ENCODE peak calls at places on chromosome 16, in four cellular contexts. H, Y, N and V are unnamed samples.

GRCh38 chr16:57559075-57559790 is 16.8 kb downstream of the ADGRG5 start:
- DNase-seq in H (no peak), Y (no peak), N (no peak), V (peak)

GRCh38 chr16:88406096-88407041 is 23.6 kb downstream of the ZNF469 start:
- DNase-seq in H (no peak), Y (no peak), N (no peak), V (no peak)

GRCh38 chr16:77556203-77556602 is 121.4 kb upstream of the ADAMTS18 start:
- DNase-seq in H (no peak), Y (no peak), N (no peak), V (no peak)

GRCh38 chr16:89325861-89326471 is 108.5 kb downstream of the ZNF778 start:
- DNase-seq in H (peak), Y (peak), N (peak), V (no peak)

GRCh38 chr16:31224092-31224955 is 7.4 kb upstream of the PYDC1 start:
- DNase-seq in H (no peak), Y (no peak), N (no peak), V (no peak)

GRCh38 chr16:57134982-57135381 is 42.6 kb downstream of the CPNE2 start:
- DNase-seq in H (no peak), Y (no peak), N (no peak), V (no peak)

GRCh38 chr16:4684763-4685162 is 8.6 kb upstream of the NUDT16L1 start:
- DNase-seq in H (peak), Y (no peak), N (no peak), V (no peak)

GRCh38 chr16:13148836-13149235 is 247.4 kb downstream of the SHISA9 start:
- DNase-seq in H (no peak), Y (no peak), N (no peak), V (no peak)

GRCh38 chr16:11835891-11836652 is 15.3 kb downstream of the RSL1D1 start:
- DNase-seq in H (no peak), Y (peak), N (no peak), V (no peak)

GRCh38 chr16:11392041-11392581 is 46.9 kb downstream of the RMI2 start:
- DNase-seq in H (no peak), Y (no peak), N (no peak), V (no peak)

GRCh38 chr16:73192227-73192894 is 144.4 kb upstream of the ZFHX3 start:
- DNase-seq in H (peak), Y (no peak), N (no peak), V (no peak)

GRCh38 chr16:10877472-10877946 is 507 bp downstream of the CIITA start:
- DNase-seq in H (no peak), Y (no peak), N (no peak), V (no peak)

GRCh38 chr16:20871258-20871657 is 28.9 kb downstream of the DCUN1D3 start:
- DNase-seq in H (no peak), Y (no peak), N (no peak), V (no peak)

GRCh38 chr16:50376997-50377396 is 8.2 kb upstream of the BRD7 start:
- DNase-seq in H (no peak), Y (no peak), N (no peak), V (no peak)

GRCh38 chr16:50386139-50386538 is 17.4 kb upstream of the BRD7 start:
- DNase-seq in H (no peak), Y (no peak), N (no peak), V (no peak)

GRCh38 chr16:50378417-50378816 is 9.6 kb upstream of the BRD7 start:
- DNase-seq in H (no peak), Y (no peak), N (no peak), V (no peak)

GRCh38 chr16:50384500-50385122 is 15.8 kb upstream of the BRD7 start:
- DNase-seq in H (no peak), Y (no peak), N (no peak), V (no peak)

GRCh38 chr16:50381679-50382440 is 13.1 kb upstream of the BRD7 start:
- DNase-seq in H (no peak), Y (no peak), N (no peak), V (no peak)
- TF ChIP-seq CTCF in H (no peak), Y (peak), N (no peak), V (no peak)

GRCh38 chr16:79379083-79379482 is 221.5 kb downstream of the MAF start:
- DNase-seq in H (no peak), Y (no peak), N (no peak), V (no peak)
- TF ChIP-seq CTCF in H (no peak), Y (no peak), N (no peak), V (no peak)

GRCh38 chr16:85986931-85987749 is 88.2 kb downstream of the IRF8 start:
- DNase-seq in H (no peak), Y (no peak), N (no peak), V (no peak)
- TF ChIP-seq CTCF in H (peak), Y (peak), N (peak), V (peak)

GRCh38 chr16:53007095-53007494 is 45.6 kb downstream of the CHD9NB start:
- DNase-seq in H (no peak), Y (no peak), N (no peak), V (no peak)
- TF ChIP-seq CTCF in H (no peak), Y (no peak), N (no peak), V (no peak)

GRCh38 chr16:46974352-46974751 is 878 bp upstream of the DNAJA2 start:
- DNase-seq in H (no peak), Y (peak), N (no peak), V (peak)
- TF ChIP-seq CTCF in H (no peak), Y (no peak), N (no peak), V (no peak)

GRCh38 chr16:30184430-30185140 is 1.2 kb downstream of the CORO1A start:
- DNase-seq in H (peak), Y (peak), N (peak), V (no peak)
- TF ChIP-seq CTCF in H (no peak), Y (no peak), N (no peak), V (no peak)

GRCh38 chr16:1175566-1176279 is 22.8 kb downstream of the CACNA1H start:
- DNase-seq in H (no peak), Y (peak), N (no peak), V (no peak)
- TF ChIP-seq CTCF in H (no peak), Y (no peak), N (no peak), V (no peak)